ENCODE peak calls at places on chromosomes 7 and 10, in seven cellular contexts. Y is CD8-positive, alpha-beta T cell; X is PC-9; E is AG04450; Z is GM13977; F is transverse colon; M is neural progenitor cell. B is an unnamed sample.
A peak's percentile ranks its signal among the peaks of the same experiment; 100 is the strongest.

GRCh38 chr7:102138676-102139075 is 148.0 kb upstream of the SH2B2 start:
- DNase-seq in Y (no peak), X (no peak), E (no peak), Z (no peak), F (no peak), M (peak; percentile 41), B (no peak)

GRCh38 chr7:135159359-135160087 is 11.0 kb downstream of the CYREN start:
- DNase-seq in Y (no peak), X (no peak), E (no peak), Z (no peak), F (no peak), M (no peak), B (no peak)

GRCh38 chr7:138755331-138755747 is 42.5 kb upstream of the TMEM213 start:
- DNase-seq in Y (no peak), X (peak; percentile 99), E (no peak), Z (no peak), F (no peak), M (peak; percentile 48), B (no peak)

GRCh38 chr10:110420401-110421193 is 77.1 kb upstream of the DUSP5 start:
- DNase-seq in Y (no peak), X (peak; percentile 93), E (no peak), Z (no peak), F (no peak), M (no peak), B (no peak)

GRCh38 chr10:99695761-99696160 is 36.2 kb downstream of the COX15 start:
- DNase-seq in Y (no peak), X (no peak), E (no peak), Z (no peak), F (no peak), M (no peak), B (no peak)

GRCh38 chr10:46541017-46541661 is 15.3 kb downstream of the GPRIN2 start:
- DNase-seq in Y (no peak), X (no peak), E (no peak), Z (no peak), F (peak; percentile 60), M (peak; percentile 90), B (peak; percentile 43)

GRCh38 chr10:7467031-7467667 is 56.3 kb upstream of the SFMBT2 start:
- DNase-seq in Y (no peak), X (no peak), E (no peak), Z (no peak), F (no peak), M (no peak), B (no peak)

GRCh38 chr7:69864822-69865221 is 266.5 kb downstream of the AUTS2 start:
- DNase-seq in Y (no peak), X (no peak), E (no peak), Z (peak; percentile 17), F (no peak), M (no peak), B (no peak)

GRCh38 chr10:59073456-59074053 is 102.9 kb upstream of the PHYHIPL start:
- DNase-seq in Y (no peak), X (no peak), E (no peak), Z (no peak), F (no peak), M (no peak), B (no peak)

GRCh38 chr10:22651276-22651980 is 63.0 kb downstream of the PIP4K2A start:
- DNase-seq in Y (no peak), X (no peak), E (no peak), Z (no peak), F (no peak), M (no peak), B (no peak)

GRCh38 chr10:24556746-24557742 is 166.6 kb downstream of the ARHGAP21 start:
- DNase-seq in Y (no peak), X (peak; percentile 47), E (peak; percentile 59), Z (peak; percentile 60), F (peak; percentile 28), M (peak; percentile 81), B (no peak)

GRCh38 chr10:95290801-95291633 is at the start of gene PDLIM1:
- DNase-seq in Y (no peak), X (no peak), E (no peak), Z (peak; percentile 93), F (peak; percentile 89), M (peak; percentile 81), B (no peak)

GRCh38 chr10:75038335-75038734 is 73.1 kb upstream of the SAMD8 start:
- DNase-seq in Y (peak; percentile 36), X (no peak), E (peak; percentile 20), Z (no peak), F (no peak), M (no peak), B (no peak)

GRCh38 chr7:142089035-142089434 is 22.5 kb upstream of the MGAM2 start:
- DNase-seq in Y (no peak), X (no peak), E (no peak), Z (no peak), F (no peak), M (no peak), B (no peak)

GRCh38 chr7:92702535-92702934 is 112.3 kb upstream of the FAM133B start:
- DNase-seq in Y (no peak), X (no peak), E (no peak), Z (no peak), F (no peak), M (no peak), B (no peak)

GRCh38 chr7:133854739-133855138 is 272.4 kb upstream of the LRGUK start:
- DNase-seq in Y (no peak), X (no peak), E (no peak), Z (peak; percentile 35), F (no peak), M (peak; percentile 18), B (no peak)

GRCh38 chr10:89351402-89352038 is 23.7 kb downstream of the IFIT3 start:
- DNase-seq in Y (no peak), X (peak; percentile 37), E (no peak), Z (peak; percentile 53), F (no peak), M (no peak), B (no peak)

GRCh38 chr10:133039107-133039822 is 48.5 kb upstream of the ADGRA1 start:
- DNase-seq in Y (no peak), X (no peak), E (no peak), Z (no peak), F (no peak), M (peak; percentile 61), B (no peak)

GRCh38 chr10:69374242-69374641 is 42.5 kb downstream of the TACR2 start:
- DNase-seq in Y (no peak), X (no peak), E (no peak), Z (no peak), F (no peak), M (no peak), B (no peak)

GRCh38 chr10:100730739-100731602 is 14.4 kb upstream of the PAX2 start:
- DNase-seq in Y (no peak), X (no peak), E (no peak), Z (peak; percentile 81), F (no peak), M (peak; percentile 56), B (peak; percentile 60)

GRCh38 chr7:115851291-115851690 is 179.3 kb downstream of the TFEC start:
- DNase-seq in Y (no peak), X (peak; percentile 37), E (peak; percentile 30), Z (no peak), F (no peak), M (peak; percentile 62), B (no peak)

GRCh38 chr10:103021150-103021896 is 103.2 kb downstream of the CNNM2 start:
- DNase-seq in Y (no peak), X (no peak), E (no peak), Z (no peak), F (no peak), M (peak; percentile 36), B (no peak)

GRCh38 chr10:6928531-6929080 is 348.5 kb upstream of the PRKCQ start:
- DNase-seq in Y (no peak), X (no peak), E (no peak), Z (no peak), F (no peak), M (peak; percentile 72), B (no peak)

GRCh38 chr10:6716521-6716920 is 136.4 kb upstream of the PRKCQ start:
- DNase-seq in Y (no peak), X (no peak), E (no peak), Z (no peak), F (no peak), M (no peak), B (no peak)

GRCh38 chr10:30178565-30178964 is 119.2 kb upstream of the JCAD start:
- DNase-seq in Y (no peak), X (peak; percentile 68), E (peak; percentile 79), Z (no peak), F (no peak), M (no peak), B (no peak)

GRCh38 chr10:29702288-29703164 is 67.8 kb upstream of the SVIL start:
- DNase-seq in Y (no peak), X (no peak), E (no peak), Z (no peak), F (no peak), M (no peak), B (no peak)

GRCh38 chr7:127525866-127526456 is 59.4 kb downstream of the GCC1 start:
- DNase-seq in Y (no peak), X (no peak), E (no peak), Z (no peak), F (no peak), M (peak; percentile 46), B (no peak)

GRCh38 chr7:101436226-101436745 is 73.6 kb downstream of the COL26A1 start:
- DNase-seq in Y (no peak), X (no peak), E (no peak), Z (no peak), F (no peak), M (no peak), B (no peak)

GRCh38 chr10:110326351-110327032 is 21.8 kb upstream of the SMNDC1 start:
- DNase-seq in Y (no peak), X (peak; percentile 89), E (peak; percentile 59), Z (peak; percentile 62), F (no peak), M (no peak), B (no peak)

GRCh38 chr7:151727579-151728285 is 149.2 kb downstream of the PRKAG2 start:
- DNase-seq in Y (no peak), X (peak; percentile 100), E (peak; percentile 89), Z (peak; percentile 53), F (peak; percentile 66), M (peak; percentile 56), B (peak; percentile 96)
- TF ChIP-seq CTCF in Y (no peak), X (no peak), E (no peak), Z (no peak), F (no peak), M (no peak), B (no peak)

GRCh38 chr10:115441907-115442520 is 348.8 kb downstream of the ATRNL1 start:
- DNase-seq in Y (no peak), X (no peak), E (no peak), Z (no peak), F (no peak), M (no peak), B (no peak)
- TF ChIP-seq CTCF in Y (no peak), X (no peak), E (peak; percentile 15), Z (no peak), F (no peak), M (peak; percentile 44), B (no peak)

GRCh38 chr7:87870471-87870870 is 5.7 kb downstream of the SLC25A40 start:
- DNase-seq in Y (no peak), X (no peak), E (no peak), Z (no peak), F (no peak), M (no peak), B (no peak)

GRCh38 chr7:87866089-87866488 is 10.1 kb downstream of the SLC25A40 start:
- DNase-seq in Y (no peak), X (no peak), E (no peak), Z (no peak), F (no peak), M (no peak), B (no peak)
- TF ChIP-seq CTCF in Y (no peak), X (no peak), E (no peak), Z (no peak), F (no peak), M (no peak), B (no peak)

GRCh38 chr10:124917939-124918830 is 23.7 kb upstream of the ZRANB1 start:
- DNase-seq in Y (no peak), X (peak; percentile 38), E (no peak), Z (no peak), F (no peak), M (no peak), B (no peak)
- TF ChIP-seq CTCF in Y (no peak), X (no peak), E (no peak), Z (no peak), F (no peak), M (no peak), B (no peak)

B was measured in CD14-positive monocyte.